ENCODE peak calls at places on chromosomes 7 and 10, in seven cellular contexts. C is HCT116, Q is GM12878, I is SK-N-SH, B is H1, Y is HepG2, Z is K562. N is an unnamed sample.
A peak's percentile ranks its signal among the peaks of the same experiment; 100 is the strongest.

GRCh38 chr10:119252051-119252465 is 44.7 kb downstream of the GRK5 start:
- DNase-seq in C (no peak), I (peak; percentile 70), Q (no peak), B (no peak), Y (peak; percentile 75), Z (peak; percentile 38), N (no peak)

GRCh38 chr10:102399217-102400021 is 3.9 kb downstream of the NFKB2 start:
- DNase-seq in C (peak; percentile 80), Q (peak; percentile 56), Y (peak; percentile 68), I (peak; percentile 95), Z (peak; percentile 78), B (peak; percentile 70), N (peak; percentile 97)

GRCh38 chr7:46229409-46229808 is 308.3 kb upstream of the IGFBP3 start:
- DNase-seq in Z (no peak), Q (no peak), B (no peak), C (no peak), Y (peak; percentile 10), I (no peak), N (no peak)

GRCh38 chr10:69506834-69507643 is 55.8 kb downstream of the TSPAN15 start:
- DNase-seq in Q (no peak), Y (no peak), C (no peak), I (peak; percentile 21), B (no peak), Z (peak; percentile 9), N (no peak)

GRCh38 chr10:9895406-9895805 is 1122.3 kb upstream of the CELF2 start:
- DNase-seq in Z (no peak), Q (no peak), I (no peak), B (no peak), Y (no peak), C (no peak), N (no peak)

GRCh38 chr10:75287697-75288096 is 51.9 kb upstream of the COMTD1 start:
- DNase-seq in Y (no peak), I (no peak), B (no peak), Z (no peak), C (no peak), Q (no peak), N (no peak)

GRCh38 chr10:107930037-107930436 is 765.5 kb upstream of the SORCS1 start:
- DNase-seq in C (no peak), Z (no peak), Q (no peak), Y (no peak), I (no peak), B (no peak), N (no peak)

GRCh38 chr10:19408924-19409323 is 360.3 kb downstream of the MALRD1 start:
- DNase-seq in I (no peak), C (no peak), Z (no peak), B (no peak), Q (no peak), Y (no peak), N (no peak)

GRCh38 chr10:8435186-8436055 is 380.9 kb downstream of the GATA3 start:
- DNase-seq in C (no peak), Y (no peak), Z (no peak), Q (no peak), I (no peak), B (no peak), N (peak; percentile 67)

GRCh38 chr7:21912305-21912704 is 33.4 kb downstream of the CDCA7L start:
- DNase-seq in Y (no peak), Q (no peak), C (no peak), B (no peak), I (no peak), Z (no peak), N (no peak)

GRCh38 chr10:30869566-30869965 is 162.1 kb downstream of the ZNF438 start:
- DNase-seq in Z (no peak), I (no peak), B (no peak), Y (no peak), Q (no peak), C (no peak), N (no peak)
- TF ChIP-seq JUND in Z (no peak), I (no peak), B (no peak), Y (no peak), Q (no peak), C (no peak), N (no peak)

GRCh38 chr7:84697506-84697905 is 489.4 kb downstream of the SEMA3D start:
- DNase-seq in Q (no peak), I (no peak), B (no peak), Y (no peak), Z (no peak), C (no peak), N (no peak)
- TF ChIP-seq JUND in Q (no peak), I (peak; percentile 31), B (no peak), Y (no peak), Z (no peak), C (no peak), N (no peak)

DNA sequence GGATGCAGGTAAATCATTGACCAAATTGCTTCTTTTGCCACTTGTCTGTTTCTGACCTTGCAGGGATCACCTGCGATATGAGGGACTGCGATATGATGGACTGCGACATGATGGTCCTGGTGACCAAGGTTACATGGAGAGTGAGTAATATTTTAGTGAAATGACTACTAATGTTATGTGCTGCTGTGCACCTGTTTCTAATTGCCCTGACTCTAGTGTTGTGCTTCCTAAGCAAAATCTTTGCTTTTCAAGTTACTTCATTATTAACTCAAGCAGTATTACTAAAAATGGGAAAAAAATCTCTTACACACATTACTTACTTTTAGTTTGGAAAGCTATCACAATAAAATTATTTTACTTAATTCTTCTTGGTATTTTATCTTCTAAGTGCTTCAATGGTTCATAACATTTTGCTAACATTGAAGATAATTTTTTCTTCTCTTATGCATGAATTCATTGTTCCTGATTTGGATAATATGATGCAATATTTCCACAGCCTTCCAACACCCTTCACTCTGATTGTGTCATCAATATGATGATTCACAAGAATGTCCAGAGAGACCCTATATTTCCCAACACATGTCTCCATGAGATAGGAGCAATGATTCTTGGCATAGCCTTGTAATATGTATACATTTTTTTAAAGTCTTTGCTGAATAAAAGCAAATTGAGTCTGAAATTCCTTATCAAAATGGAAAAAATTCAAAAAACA is 306.2 kb upstream of the AKR1E2 start:
- DNase-seq in Y (no peak), B (no peak), C (no peak), I (no peak), Z (no peak), Q (no peak), N (no peak)
- TF ChIP-seq JUND in Y (no peak), B (no peak), C (peak; percentile 39), I (no peak), Z (no peak), Q (no peak), N (no peak)

DNA sequence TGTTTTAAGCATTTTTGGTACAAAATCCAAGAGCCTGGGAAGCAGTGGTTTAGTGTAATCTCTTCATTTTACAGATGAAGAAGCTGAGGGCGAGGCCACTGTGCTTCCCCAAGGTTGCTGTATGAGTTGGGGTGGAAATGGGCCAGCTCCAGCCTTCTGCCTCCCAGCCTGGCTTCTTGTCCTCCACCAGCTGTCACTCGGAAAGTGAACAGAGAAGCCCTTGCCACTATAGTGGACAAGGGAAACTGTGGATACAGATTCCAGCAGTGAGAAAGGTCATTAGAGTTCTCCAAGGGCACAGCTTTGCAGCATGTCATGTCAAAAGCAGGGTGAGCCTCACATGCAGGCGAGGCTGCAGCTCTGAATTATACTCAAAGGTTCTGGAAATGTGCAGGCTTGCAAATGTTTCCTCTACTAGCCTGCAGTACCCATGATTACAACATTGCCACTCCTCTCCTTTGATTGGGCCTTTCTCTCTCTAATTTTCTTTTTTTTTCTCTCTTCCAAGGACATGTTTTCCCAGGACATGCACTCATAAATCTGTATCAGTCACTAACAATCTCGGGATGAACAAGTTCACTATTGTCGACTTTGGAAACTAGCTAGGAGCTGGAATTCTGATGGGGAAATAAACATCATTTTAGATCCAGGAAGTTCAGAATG is 33.0 kb downstream of the BAMBI start:
- DNase-seq in B (no peak), I (no peak), C (no peak), Y (no peak), Z (no peak), Q (no peak), N (no peak)
- TF ChIP-seq JUND in B (no peak), I (no peak), C (no peak), Y (no peak), Z (no peak), Q (no peak), N (no peak)

DNA sequence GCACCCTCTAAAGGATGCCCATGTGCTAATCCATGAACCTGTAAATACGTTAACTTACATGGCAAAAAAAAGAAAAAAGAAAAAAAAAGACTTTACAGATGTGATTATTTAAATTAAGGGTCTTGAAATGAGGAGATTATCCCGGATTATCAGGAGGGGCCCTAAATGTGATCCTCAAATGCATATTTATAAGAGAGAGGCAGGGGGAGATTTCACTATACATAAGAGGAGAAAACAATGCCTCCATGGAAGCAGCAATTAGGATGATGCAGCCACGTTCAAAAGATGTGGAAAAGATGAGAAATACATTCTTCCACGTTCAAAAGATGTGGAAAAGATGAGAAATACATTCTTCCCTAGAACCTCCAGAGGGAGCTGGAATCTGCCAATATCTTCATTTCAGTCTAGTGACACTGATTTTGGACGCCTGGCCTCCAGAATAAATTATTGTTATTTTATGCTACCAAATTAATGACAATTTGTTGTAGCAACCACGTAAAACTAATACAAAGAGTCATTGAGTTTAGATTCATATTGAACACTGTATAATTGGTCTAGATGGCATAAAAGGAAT is 328.4 kb upstream of the GNAI1 start:
- DNase-seq in Z (no peak), I (no peak), C (peak; percentile 19), Y (peak; percentile 6), Q (no peak), B (no peak), N (peak; percentile 55)
- TF ChIP-seq JUND in Z (no peak), I (no peak), C (no peak), Y (no peak), Q (no peak), B (no peak), N (no peak)